ENCODE peak calls at places on chromosome 14, in nine cellular contexts. M, V, O, N, H, E, U, P and L are unnamed samples.

GRCh38 chr14:36717363-36717762 is 55.7 kb downstream of the PAX9 start:
- DNase-seq in H (no peak), N (no peak), E (no peak), U (no peak), P (no peak), V (no peak), O (no peak), M (no peak), L (no peak)

GRCh38 chr14:22427771-22428228 is 161.2 kb downstream of the DAD1 start:
- DNase-seq in H (no peak), O (no peak), U (no peak), V (peak; percentile 87), P (no peak), N (no peak), E (no peak), M (peak; percentile 31), L (peak; percentile 52)

GRCh38 chr14:20781805-20782204 is 737 bp downstream of the RNASE6 start:
- DNase-seq in P (peak; percentile 21), H (peak; percentile 9), N (no peak), O (peak; percentile 7), V (no peak), M (no peak), U (no peak), E (no peak), L (no peak)

GRCh38 chr14:73740921-73741326 is 26.7 kb upstream of the PNMA1 start:
- DNase-seq in M (no peak), O (no peak), E (no peak), V (peak; percentile 70), H (no peak), N (peak; percentile 76), P (peak; percentile 56), U (no peak), L (no peak)

GRCh38 chr14:81436296-81437138 is 36.4 kb upstream of the STON2 start:
- DNase-seq in O (peak; percentile 33), V (peak; percentile 78), U (no peak), H (peak; percentile 36), N (peak; percentile 82), E (no peak), P (peak; percentile 87), M (no peak), L (peak; percentile 49)

GRCh38 chr14:51978566-51979398 is 10.6 kb upstream of the RTRAF start:
- DNase-seq in M (no peak), O (peak; percentile 76), V (peak; percentile 79), H (peak; percentile 86), E (peak; percentile 55), P (peak; percentile 89), U (no peak), N (peak; percentile 76), L (peak; percentile 69)

GRCh38 chr14:63394856-63395255 is 76.1 kb upstream of the GPHB5 start:
- DNase-seq in V (peak; percentile 13), M (no peak), U (no peak), N (no peak), P (no peak), E (no peak), H (no peak), O (no peak), L (no peak)

GRCh38 chr14:51692646-51693045 is 40.9 kb downstream of the FRMD6 start:
- DNase-seq in O (no peak), N (no peak), E (no peak), P (no peak), H (no peak), M (no peak), U (no peak), V (no peak), L (no peak)

GRCh38 chr14:102606296-102606695 is 13.8 kb downstream of the RCOR1 start:
- DNase-seq in O (no peak), N (no peak), E (no peak), M (no peak), P (no peak), U (no peak), V (no peak), H (no peak), L (no peak)

GRCh38 chr14:96273629-96274028 is 17.6 kb downstream of the BDKRB1 start:
- DNase-seq in E (no peak), P (no peak), U (no peak), H (no peak), O (no peak), V (no peak), N (no peak), M (no peak), L (no peak)

GRCh38 chr14:68384335-68384734 is 408.5 kb downstream of the ZFP36L1 start:
- DNase-seq in U (no peak), O (no peak), N (peak; percentile 32), E (no peak), P (no peak), M (no peak), H (no peak), V (peak; percentile 81), L (peak; percentile 86)